ENCODE peak calls at places on chromosomes 4 and X, in ten cellular contexts. E, F, S, R, L, G, I, Y, O and Z are unnamed samples.
A peak's percentile ranks its signal among the peaks of the same experiment; 100 is the strongest.

GRCh38 chr4:159607824-159608223 is 504.9 kb downstream of the RAPGEF2 start:
- DNase-seq in F (no peak), R (peak; percentile 30), E (no peak), G (no peak), I (no peak), Y (no peak), O (no peak), S (no peak), L (no peak), Z (no peak)

GRCh38 chr4:15339732-15340131 is 88.1 kb upstream of the C1QTNF7 start:
- DNase-seq in F (no peak), I (no peak), Y (no peak), E (no peak), G (no peak), O (no peak), R (no peak), S (no peak), L (no peak), Z (no peak)

GRCh38 chr4:15638418-15638817 is 16.7 kb downstream of the FBXL5 start:
- DNase-seq in G (no peak), I (no peak), E (no peak), F (no peak), Y (no peak), O (no peak), S (no peak), L (no peak), R (no peak), Z (no peak)

GRCh38 chr4:139844057-139844456 is 178.4 kb downstream of the MGST2 start:
- DNase-seq in L (no peak), I (no peak), S (no peak), E (no peak), G (no peak), O (no peak), Y (no peak), R (no peak), F (no peak), Z (no peak)

GRCh38 chr4:79227896-79228295 is 98.0 kb downstream of the NAA11 start:
- DNase-seq in G (no peak), R (no peak), L (no peak), O (peak; percentile 27), I (no peak), Y (no peak), S (no peak), E (no peak), F (no peak), Z (no peak)

GRCh38 chrX:11557120-11557519 is 108.6 kb downstream of the ARHGAP6 start:
- DNase-seq in R (no peak), Y (no peak), G (peak; percentile 66), E (no peak), O (no peak), I (no peak), L (no peak), S (peak; percentile 75), F (no peak), Z (peak; percentile 45)

GRCh38 chr4:10283761-10284160 is 167.2 kb upstream of the WDR1 start:
- DNase-seq in S (peak; percentile 9), O (no peak), I (no peak), L (no peak), E (no peak), Y (no peak), G (peak; percentile 50), F (no peak), R (no peak), Z (no peak)

GRCh38 chrX:46279214-46279924 is 265.9 kb downstream of the ZNF674 start:
- DNase-seq in S (no peak), R (peak; percentile 32), F (no peak), I (no peak), G (no peak), E (no peak), Y (no peak), L (no peak), O (no peak), Z (no peak)

DNA sequence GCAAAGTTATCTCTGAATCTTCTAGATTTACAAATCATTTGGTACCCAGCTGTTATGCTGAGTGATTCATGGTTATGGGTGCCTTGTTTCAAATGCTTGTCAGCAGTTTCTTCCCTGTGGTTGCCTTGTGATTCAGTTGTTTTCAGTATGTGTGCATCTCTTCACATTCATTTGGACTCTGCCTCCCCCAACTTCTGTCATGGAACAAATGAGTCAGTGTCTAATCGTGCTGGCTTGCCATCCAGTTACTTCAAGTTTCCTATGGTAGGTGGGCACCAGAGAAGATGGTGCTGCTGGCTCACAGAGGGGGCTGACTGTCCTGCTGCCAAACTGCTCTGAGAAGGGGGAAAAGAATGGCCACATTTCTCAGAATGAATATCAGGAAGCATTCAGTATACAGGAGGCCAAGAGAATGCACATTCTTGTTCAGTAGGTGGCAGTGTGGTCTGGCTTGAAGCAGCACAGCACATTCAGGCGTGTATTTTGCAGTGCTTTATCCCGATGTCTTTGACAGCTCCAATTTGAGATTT is 260.9 kb downstream of the GLUD2 start:
- DNase-seq in S (peak; percentile 17), R (peak; percentile 42), Y (peak; percentile 1), I (peak; percentile 28), E (no peak), F (peak; percentile 68), G (peak; percentile 8), O (no peak), L (no peak), Z (peak; percentile 59)
- TF ChIP-seq CTCF in S (peak; percentile 58), R (peak; percentile 41), Y (peak; percentile 53), I (peak; percentile 21), E (peak; percentile 19), F (peak; percentile 44), G (no peak), O (peak; percentile 36), L (peak; percentile 21), Z (peak; percentile 57)

DNA sequence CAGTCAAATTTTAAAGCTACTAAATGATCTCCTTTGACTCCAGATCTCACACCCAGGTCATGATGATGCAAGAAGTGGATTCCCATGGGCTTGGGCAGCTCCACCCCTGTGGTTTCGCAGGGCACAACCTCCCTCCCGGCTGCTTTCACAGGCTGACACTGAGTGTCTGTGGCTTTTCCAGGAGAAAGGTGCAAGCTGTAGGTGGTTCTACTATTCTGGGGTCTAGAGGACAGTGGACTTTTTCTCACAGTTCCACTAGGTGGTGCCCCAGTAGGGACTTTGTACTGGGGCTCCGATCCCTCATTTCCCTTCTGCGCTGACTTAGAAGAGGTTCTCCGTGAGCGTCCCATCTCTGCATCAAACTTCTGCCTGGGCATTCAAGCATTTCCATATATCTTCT is 845.2 kb downstream of the PCDH18 start:
- DNase-seq in I (no peak), G (no peak), S (no peak), F (no peak), L (no peak), R (peak; percentile 52), O (no peak), E (no peak), Y (no peak), Z (no peak)
- TF ChIP-seq CTCF in I (no peak), G (no peak), S (no peak), F (peak; percentile 18), L (no peak), R (peak; percentile 46), O (no peak), E (no peak), Y (peak; percentile 36), Z (peak; percentile 44)

DNA sequence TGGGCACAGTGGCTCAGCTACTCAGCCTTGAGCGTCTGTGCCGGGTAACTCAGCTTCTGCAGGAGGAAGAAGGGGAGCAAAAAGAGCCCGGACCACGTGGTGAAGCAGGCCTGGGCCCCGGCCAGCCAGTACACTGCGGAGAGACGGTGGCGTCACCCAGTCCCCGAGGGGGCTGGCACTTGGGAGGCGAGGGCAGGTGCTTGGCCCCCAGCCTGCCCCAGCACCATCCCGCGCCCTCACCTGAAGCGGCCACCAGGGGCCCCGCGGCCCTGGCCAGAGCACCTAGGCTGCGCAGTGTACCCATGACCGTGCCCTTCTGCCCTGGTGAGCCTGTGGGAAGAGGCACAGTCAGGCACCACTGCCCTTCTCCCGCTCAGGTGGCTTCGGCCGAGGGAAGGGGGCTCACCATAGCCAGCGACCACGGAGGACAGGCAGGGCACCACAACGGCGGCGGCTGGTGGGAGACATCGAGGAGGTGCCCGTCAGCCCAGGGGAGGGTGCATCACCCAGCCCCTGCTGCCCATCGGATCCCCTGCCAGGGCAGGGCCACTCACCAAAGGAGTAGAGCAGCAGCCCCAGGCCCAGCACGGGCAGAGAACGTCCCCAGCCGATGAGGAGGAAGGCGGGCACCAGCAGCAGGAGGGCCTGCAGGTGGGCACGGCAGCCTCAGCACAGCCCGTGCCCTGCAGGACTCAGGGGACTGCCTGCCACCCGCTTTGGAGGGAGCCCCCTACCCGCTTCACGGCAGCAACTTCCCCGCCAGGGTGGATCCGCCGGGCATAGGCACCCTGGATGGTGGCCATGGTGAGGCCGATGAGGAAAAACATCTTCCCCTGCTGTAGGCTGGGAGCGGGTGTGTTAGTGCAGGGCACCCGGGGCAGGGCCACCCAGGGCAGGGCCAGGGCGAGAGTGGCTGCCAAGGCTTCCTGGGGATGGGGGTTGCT is 32.1 kb downstream of the NOP14 start:
- DNase-seq in R (no peak), E (no peak), O (peak; percentile 93), F (no peak), G (no peak), I (peak; percentile 23), L (peak; percentile 92), Y (no peak), S (no peak), Z (no peak)
- TF ChIP-seq CTCF in R (no peak), E (no peak), O (peak; percentile 38), F (peak; percentile 35), G (no peak), I (no peak), L (no peak), Y (peak; percentile 27), S (peak; percentile 58), Z (peak; percentile 20)

GRCh38 chr4:37243061-37243460 is 1.5 kb upstream of the NWD2 start:
- DNase-seq in O (no peak), G (no peak), L (no peak), S (no peak), E (no peak), F (no peak), R (peak; percentile 59), I (no peak), Y (no peak), Z (no peak)

GRCh38 chr4:37244583-37245390 is at the start of gene NWD2:
- DNase-seq in Y (peak; percentile 38), L (peak; percentile 81), S (no peak), I (no peak), O (no peak), R (peak; percentile 55), F (no peak), G (no peak), E (no peak), Z (no peak)

GRCh38 chr4:37245391-37245954 is 930 bp downstream of the NWD2 start:
- DNase-seq in R (peak; percentile 57), O (no peak), I (no peak), S (no peak), E (no peak), F (no peak), Y (no peak), G (no peak), L (peak; percentile 53), Z (no peak)

GRCh38 chr4:37241646-37242045 is 2.9 kb upstream of the NWD2 start:
- DNase-seq in Y (no peak), O (no peak), E (no peak), F (no peak), I (no peak), R (no peak), G (no peak), S (no peak), L (no peak), Z (no peak)

DNA sequence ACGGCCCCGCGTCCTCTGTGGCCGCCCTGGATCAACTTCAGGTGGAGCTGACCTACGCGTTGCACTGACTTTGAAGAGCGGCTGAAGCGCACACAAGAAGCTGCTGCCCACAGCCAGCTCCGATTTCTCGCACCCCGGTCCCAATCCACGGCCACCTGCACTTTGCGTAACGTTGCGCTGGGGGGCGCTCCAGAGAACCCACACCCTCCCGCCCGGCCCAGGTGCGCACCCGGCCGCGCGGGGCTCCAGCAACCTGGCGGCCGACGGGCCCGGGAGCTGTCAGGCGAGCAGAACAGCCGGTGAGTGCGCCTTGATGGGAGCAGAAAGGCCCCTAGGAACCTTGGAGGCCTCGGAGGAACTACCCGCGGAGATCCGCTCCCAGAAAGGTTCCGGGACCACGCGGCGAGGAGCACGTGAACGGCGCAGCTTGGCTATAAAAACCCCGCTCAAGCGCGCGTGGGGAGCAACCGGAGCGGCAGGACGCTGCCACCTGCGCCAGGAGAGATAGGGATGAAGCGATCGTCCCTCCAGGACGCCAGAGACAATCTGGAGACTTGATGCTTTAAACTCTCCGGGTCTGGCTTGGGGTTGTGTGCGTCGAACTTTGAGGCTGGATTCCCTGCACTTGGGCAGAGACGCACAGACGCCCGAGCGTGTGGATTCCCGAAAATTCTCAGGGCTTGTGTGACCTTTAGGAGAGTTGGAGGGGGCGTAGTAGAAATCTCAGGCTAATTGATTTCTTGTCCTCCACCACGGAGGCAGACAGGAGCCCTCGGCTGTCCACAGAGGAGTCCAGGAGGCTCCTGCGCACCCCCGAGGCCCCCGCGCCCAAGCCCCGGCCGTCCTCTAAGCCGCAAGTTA is 591 bp upstream of the NWD2 start:
- DNase-seq in S (no peak), L (peak; percentile 62), F (no peak), R (peak; percentile 83), I (no peak), E (no peak), G (no peak), O (no peak), Y (peak; percentile 25), Z (no peak)
- TF ChIP-seq CTCF in S (no peak), L (no peak), F (no peak), R (peak; percentile 58), I (no peak), E (no peak), G (no peak), O (no peak), Y (no peak), Z (no peak)